ENCODE peak calls at places on chromosomes 3 and 15, in five cellular contexts. B is thoracic aorta, A is glutamatergic neuron, X is brain microvascular endothelial cell, Y is epithelial cell of proximal tubule. I is an unnamed sample.

GRCh38 chr3:14829811-14830210 is 11.0 kb downstream of the FGD5 start:
- DNase-seq in B (no peak), A (no peak), X (no peak), Y (no peak), I (no peak)

GRCh38 chr3:143084856-143085731 is 34.5 kb upstream of the CHST2 start:
- DNase-seq in B (no peak), A (peak), X (peak), Y (peak), I (peak)

GRCh38 chr15:48939686-48940085 is 24.0 kb downstream of the SHC4 start:
- DNase-seq in B (no peak), A (no peak), X (peak), Y (no peak), I (no peak)

GRCh38 chr15:75007216-75007615 is 11.9 kb downstream of the SCAMP5 start:
- DNase-seq in B (no peak), A (no peak), X (no peak), Y (no peak), I (no peak)

GRCh38 chr15:66650433-66650832 is 51.6 kb upstream of the SMAD6 start:
- DNase-seq in B (no peak), A (no peak), X (no peak), Y (no peak), I (no peak)

GRCh38 chr3:188712257-188712924 is 459.4 kb upstream of the TPRG1 start:
- DNase-seq in B (no peak), A (no peak), X (peak), Y (no peak), I (no peak)

GRCh38 chr3:153977148-153977547 is 144.0 kb upstream of the ARHGEF26 start:
- DNase-seq in B (no peak), A (no peak), X (peak), Y (no peak), I (no peak)

GRCh38 chr3:30154853-30155252 is 451.5 kb upstream of the TGFBR2 start:
- DNase-seq in B (no peak), A (no peak), X (no peak), Y (no peak), I (no peak)

GRCh38 chr3:144840866-144841265 is 869.2 kb downstream of the DIPK2A start:
- DNase-seq in B (no peak), A (no peak), X (peak), Y (no peak), I (no peak)
- TF ChIP-seq CTCF in B (no peak), A (no peak), X (no peak), Y (no peak), I (no peak)

DNA sequence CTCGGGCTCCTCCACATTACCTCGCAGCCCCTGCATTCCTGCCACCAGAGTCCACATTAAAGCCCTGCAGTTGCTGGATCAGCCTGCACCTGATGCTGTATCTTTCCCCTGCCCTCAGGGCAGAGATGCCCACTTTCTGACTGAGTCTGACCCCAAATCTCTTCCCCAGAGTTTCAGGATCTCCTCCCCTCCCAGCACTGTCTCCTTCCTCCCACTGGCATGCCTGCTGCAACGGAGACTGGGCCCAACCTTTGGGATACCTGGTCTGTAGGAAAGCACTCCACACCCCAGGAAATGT is 20.6 kb upstream of the GP9 start:
- DNase-seq in B (no peak), A (no peak), X (no peak), Y (no peak), I (no peak)
- TF ChIP-seq CTCF in B (no peak), A (no peak), X (no peak), Y (no peak), I (no peak)

GRCh38 chr3:45198264-45199260 is 27.5 kb downstream of the TMEM158 start:
- DNase-seq in B (no peak), A (no peak), X (no peak), Y (no peak), I (no peak)
- TF ChIP-seq CTCF in B (no peak), A (no peak), X (no peak), Y (no peak), I (no peak)

DNA sequence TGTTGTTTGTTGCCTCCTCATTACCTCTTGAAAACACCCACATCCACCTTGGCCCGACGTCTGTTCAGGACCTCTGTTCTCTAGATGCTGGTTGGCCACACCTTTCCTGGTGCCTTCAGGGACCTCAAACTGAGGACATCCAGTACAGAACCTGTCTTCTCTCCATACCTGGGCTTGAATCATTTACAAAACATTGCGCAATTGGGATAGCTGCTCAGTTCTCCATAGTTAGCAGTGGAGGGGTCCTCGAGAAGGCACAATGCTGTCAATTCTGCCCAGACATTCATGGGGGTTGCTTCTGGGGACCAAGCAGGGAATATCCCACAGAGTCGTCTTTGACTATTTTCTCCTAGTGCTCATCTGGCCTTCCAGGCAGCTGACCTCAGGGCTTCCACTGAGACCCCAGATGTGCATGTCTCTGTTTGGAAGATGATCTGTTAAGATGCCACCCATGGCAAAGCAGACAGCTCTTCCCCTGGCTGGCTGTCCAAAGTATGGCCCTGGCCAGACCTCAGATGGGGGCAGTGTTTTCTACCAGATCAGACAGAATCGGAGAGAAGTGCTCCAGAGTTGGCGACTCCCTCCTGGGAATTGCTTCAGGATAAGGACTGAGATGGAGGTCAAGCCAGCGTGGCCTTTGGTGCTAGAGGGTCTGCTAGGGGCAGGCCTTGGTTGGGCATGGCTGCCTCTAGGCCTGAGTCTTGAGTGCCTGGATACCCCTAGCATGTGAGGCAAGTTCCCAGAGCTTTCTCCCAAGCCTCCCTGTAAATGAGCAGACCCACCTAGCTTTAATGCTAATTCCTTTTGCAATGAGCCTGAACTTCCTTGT is 46.1 kb downstream of the CHCHD6 start:
- DNase-seq in B (no peak), A (no peak), X (no peak), Y (no peak), I (no peak)
- TF ChIP-seq CTCF in B (no peak), A (no peak), X (no peak), Y (no peak), I (no peak)

DNA sequence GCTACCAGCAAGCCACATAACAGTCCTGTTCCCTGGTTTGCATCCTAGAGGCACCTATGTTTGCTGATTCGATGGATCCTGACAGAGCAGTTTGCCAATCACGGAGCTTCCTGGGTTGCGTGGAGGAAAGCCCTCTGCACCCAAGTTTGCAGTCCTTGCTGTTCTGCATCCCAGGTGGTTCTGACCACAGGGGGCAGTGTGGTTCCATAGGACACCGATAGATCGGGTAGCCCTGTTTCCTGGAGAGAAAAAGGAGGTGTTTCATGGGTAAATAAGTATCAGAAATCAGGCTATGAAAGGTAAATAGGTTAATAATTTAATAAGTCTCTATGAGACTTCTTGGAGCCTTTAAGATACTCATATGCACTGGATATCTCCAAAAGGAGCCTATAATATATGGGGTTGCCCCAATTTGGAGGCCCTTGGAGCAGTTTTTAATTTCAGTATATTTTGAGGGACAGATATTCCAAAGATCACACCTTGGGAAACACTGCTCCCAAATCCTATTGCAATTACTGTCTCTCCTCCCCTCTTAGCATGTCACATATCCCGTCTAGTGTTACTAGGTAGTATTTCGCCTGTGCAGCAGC is 194.6 kb upstream of the TPM1 start:
- DNase-seq in B (no peak), A (peak), X (peak), Y (no peak), I (peak)
- TF ChIP-seq CTCF in B (peak), A (peak), X (peak), Y (peak), I (peak)

DNA sequence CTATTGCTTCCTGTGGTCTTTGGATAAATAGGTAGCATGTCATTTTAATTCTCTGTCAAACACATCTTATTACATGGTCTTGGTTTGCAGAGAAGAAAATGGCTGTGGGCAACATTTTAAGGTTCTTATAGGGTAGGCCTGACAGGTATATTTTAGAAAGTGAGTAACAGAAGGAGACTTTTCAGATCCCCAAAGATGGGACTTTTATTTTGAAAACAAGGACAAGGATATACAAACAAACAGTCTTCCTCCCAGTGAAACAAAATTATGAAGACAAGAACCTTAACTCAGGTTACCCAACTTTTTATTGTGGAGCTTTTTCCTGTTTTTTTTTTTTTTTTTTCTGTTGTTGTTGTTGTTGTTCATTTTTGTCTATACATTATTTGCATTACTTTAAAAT is 916.2 kb downstream of the NTRK3 start:
- DNase-seq in B (no peak), A (no peak), X (no peak), Y (no peak), I (no peak)
- TF ChIP-seq CTCF in B (no peak), A (no peak), X (no peak), Y (no peak), I (no peak)

DNA sequence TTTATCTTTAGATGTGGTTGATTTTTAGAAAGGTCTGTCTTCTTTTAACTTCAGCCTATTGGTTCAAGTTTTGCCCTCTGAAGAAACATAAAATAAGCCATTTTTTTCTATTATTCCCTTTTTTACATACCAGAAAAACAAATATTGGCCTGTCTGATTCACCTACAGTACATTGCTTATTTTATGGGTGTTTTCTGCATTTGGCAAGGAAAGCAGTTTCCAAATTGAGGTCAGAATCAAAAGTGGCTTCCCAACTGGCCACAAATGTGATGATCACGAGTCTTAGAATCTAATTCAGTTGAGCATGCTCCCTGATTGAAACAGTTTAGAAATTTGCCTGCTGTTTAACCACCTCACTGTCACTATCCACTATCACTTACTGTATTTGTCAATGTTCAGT is 106.9 kb upstream of the CHMP2B start:
- DNase-seq in B (no peak), A (no peak), X (no peak), Y (no peak), I (no peak)
- TF ChIP-seq CTCF in B (no peak), A (no peak), X (no peak), Y (no peak), I (no peak)

I was measured in GM10248.